ENCODE peak calls at places on chromosomes 11 and 22, in four cellular contexts. One of them, this sample, is unnamed.

GRCh38 chr22:35380537-35381423 is at the start of gene HMOX1:
- DNase-seq in mesenchymal stem cell: peak
- DNase-seq in A549: peak
- DNase-seq in adrenal gland: peak
- DNase-seq in this sample: peak

GRCh38 chr11:43508511-43508918 is 149.8 kb downstream of the TTC17 start:
- DNase-seq in mesenchymal stem cell: peak
- DNase-seq in A549: peak
- DNase-seq in adrenal gland: no peak
- DNase-seq in this sample: no peak

GRCh38 chr22:45686004-45686403 is 14.4 kb downstream of the ATXN10 start:
- DNase-seq in mesenchymal stem cell: peak
- DNase-seq in A549: no peak
- DNase-seq in adrenal gland: no peak
- DNase-seq in this sample: no peak

GRCh38 chr11:108616549-108616948 is 23.0 kb upstream of the EXPH5 start:
- DNase-seq in mesenchymal stem cell: peak
- DNase-seq in A549: peak
- DNase-seq in adrenal gland: no peak
- DNase-seq in this sample: no peak

GRCh38 chr11:7062534-7062933 is 26.3 kb upstream of the RBMXL2 start:
- DNase-seq in mesenchymal stem cell: no peak
- DNase-seq in A549: no peak
- DNase-seq in adrenal gland: no peak
- DNase-seq in this sample: no peak

GRCh38 chr22:35071784-35072183 is 5.8 kb downstream of the ISX start:
- DNase-seq in mesenchymal stem cell: no peak
- DNase-seq in A549: no peak
- DNase-seq in adrenal gland: no peak
- DNase-seq in this sample: no peak

GRCh38 chr11:33724644-33725035 is 11.6 kb downstream of the CD59 start:
- DNase-seq in mesenchymal stem cell: no peak
- DNase-seq in A549: no peak
- DNase-seq in adrenal gland: peak
- DNase-seq in this sample: no peak

GRCh38 chr11:75888391-75888790 is 73.4 kb downstream of the UVRAG start:
- DNase-seq in mesenchymal stem cell: no peak
- DNase-seq in A549: no peak
- DNase-seq in adrenal gland: no peak
- DNase-seq in this sample: no peak

GRCh38 chr11:69910519-69911309 is 91.5 kb upstream of the FGF3 start:
- DNase-seq in mesenchymal stem cell: no peak
- DNase-seq in A549: no peak
- DNase-seq in adrenal gland: no peak
- DNase-seq in this sample: peak

GRCh38 chr11:91872216-91872615 is 352.4 kb upstream of the FAT3 start:
- DNase-seq in mesenchymal stem cell: peak
- DNase-seq in A549: no peak
- DNase-seq in adrenal gland: no peak
- DNase-seq in this sample: no peak

GRCh38 chr22:45149671-45150070 is 14.1 kb upstream of the NUP50 start:
- DNase-seq in mesenchymal stem cell: peak
- DNase-seq in A549: no peak
- DNase-seq in adrenal gland: no peak
- DNase-seq in this sample: no peak

GRCh38 chr11:31784645-31785044 is 26.5 kb downstream of the PAX6 start:
- DNase-seq in mesenchymal stem cell: no peak
- DNase-seq in A549: no peak
- DNase-seq in adrenal gland: no peak
- DNase-seq in this sample: no peak

GRCh38 chr11:60610702-60611101 is 88.7 kb upstream of the MS4A8 start:
- DNase-seq in mesenchymal stem cell: no peak
- DNase-seq in A549: no peak
- DNase-seq in adrenal gland: no peak
- DNase-seq in this sample: no peak

GRCh38 chr22:35629406-35630234 is 12.5 kb upstream of the MB start:
- DNase-seq in mesenchymal stem cell: peak
- DNase-seq in A549: peak
- DNase-seq in adrenal gland: peak
- DNase-seq in this sample: peak

GRCh38 chr11:14687943-14688627 is 44.5 kb downstream of the PDE3B start:
- DNase-seq in mesenchymal stem cell: peak
- DNase-seq in A549: peak
- DNase-seq in adrenal gland: no peak
- DNase-seq in this sample: no peak

GRCh38 chr22:42915980-42916765 is 59.1 kb upstream of the ARFGAP3 start:
- DNase-seq in mesenchymal stem cell: no peak
- DNase-seq in A549: no peak
- DNase-seq in adrenal gland: no peak
- DNase-seq in this sample: no peak

GRCh38 chr22:25120093-25120561 is 79.5 kb upstream of the CRYBB3 start:
- DNase-seq in mesenchymal stem cell: no peak
- DNase-seq in A549: peak
- DNase-seq in adrenal gland: peak
- DNase-seq in this sample: no peak

GRCh38 chr11:133403900-133404299 is 128.4 kb downstream of the OPCML start:
- DNase-seq in mesenchymal stem cell: no peak
- DNase-seq in A549: peak
- DNase-seq in adrenal gland: no peak
- DNase-seq in this sample: no peak

GRCh38 chr22:37279469-37279868 is 2.8 kb upstream of the CYTH4 start:
- DNase-seq in mesenchymal stem cell: no peak
- DNase-seq in A549: no peak
- DNase-seq in adrenal gland: no peak
- DNase-seq in this sample: no peak

GRCh38 chr11:13983081-13983751 is 20.7 kb downstream of the SPON1 start:
- DNase-seq in mesenchymal stem cell: peak
- DNase-seq in A549: no peak
- DNase-seq in adrenal gland: no peak
- DNase-seq in this sample: peak

GRCh38 chr11:57792060-57792541 is 30.5 kb downstream of the CTNND1 start:
- DNase-seq in mesenchymal stem cell: peak
- DNase-seq in A549: no peak
- DNase-seq in adrenal gland: peak
- DNase-seq in this sample: peak

GRCh38 chr11:47950396-47950795 is 30.0 kb upstream of the PTPRJ start:
- DNase-seq in mesenchymal stem cell: peak
- DNase-seq in A549: no peak
- DNase-seq in adrenal gland: no peak
- DNase-seq in this sample: no peak

GRCh38 chr11:297666-298405 is 1.5 kb downstream of the IFITM5 start:
- DNase-seq in mesenchymal stem cell: no peak
- DNase-seq in A549: no peak
- DNase-seq in adrenal gland: no peak
- DNase-seq in this sample: peak

GRCh38 chr11:92765965-92766371 is 203.5 kb upstream of the MTNR1B start:
- DNase-seq in mesenchymal stem cell: peak
- DNase-seq in A549: no peak
- DNase-seq in adrenal gland: peak
- DNase-seq in this sample: no peak

DNA sequence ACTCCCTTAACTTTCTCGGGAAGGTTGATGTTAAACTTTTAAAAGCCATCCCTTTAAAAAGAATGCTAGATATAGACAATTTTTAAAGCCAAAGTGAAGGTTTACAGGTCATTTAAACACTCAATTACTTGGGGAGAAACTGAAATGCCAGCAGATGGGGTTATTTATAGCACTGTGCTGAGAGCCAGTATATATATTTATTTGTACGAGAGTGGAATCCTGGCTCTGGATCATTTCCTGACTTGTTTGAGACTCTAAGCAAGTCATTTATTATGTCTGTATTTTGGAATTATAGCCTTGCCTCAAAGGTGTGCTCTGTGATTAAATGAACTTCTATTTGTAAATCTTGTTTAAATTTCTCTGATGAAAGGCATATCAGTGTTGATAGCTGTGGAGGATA is 6.8 kb upstream of the ZBED5 start:
- DNase-seq in mesenchymal stem cell: peak
- DNase-seq in A549: no peak
- DNase-seq in adrenal gland: no peak
- DNase-seq in this sample: no peak
- H3K27ac ChIP-seq in mesenchymal stem cell: no peak
- H3K27ac ChIP-seq in A549: no peak
- H3K27ac ChIP-seq in adrenal gland: no peak
- H3K27ac ChIP-seq in this sample: peak

GRCh38 chr11:10897150-10897549 is 39.3 kb upstream of the ZBED5 start:
- DNase-seq in mesenchymal stem cell: no peak
- DNase-seq in A549: no peak
- DNase-seq in adrenal gland: no peak
- DNase-seq in this sample: no peak
- H3K4me3 ChIP-seq in mesenchymal stem cell: no peak
- H3K4me3 ChIP-seq in A549: no peak
- H3K4me3 ChIP-seq in adrenal gland: no peak
- H3K4me3 ChIP-seq in this sample: no peak

GRCh38 chr11:118221419-118221818 is 3.4 kb downstream of the JAML start:
- DNase-seq in mesenchymal stem cell: no peak
- DNase-seq in A549: no peak
- DNase-seq in adrenal gland: no peak
- DNase-seq in this sample: no peak
- H3K27ac ChIP-seq in mesenchymal stem cell: no peak
- H3K27ac ChIP-seq in A549: no peak
- H3K27ac ChIP-seq in adrenal gland: no peak
- H3K27ac ChIP-seq in this sample: no peak

GRCh38 chr22:30196141-30196866 is 50.3 kb downstream of the LIF start:
- DNase-seq in mesenchymal stem cell: peak
- DNase-seq in A549: peak
- DNase-seq in adrenal gland: peak
- DNase-seq in this sample: peak
- H3K4me3 ChIP-seq in mesenchymal stem cell: no peak
- H3K4me3 ChIP-seq in A549: no peak
- H3K4me3 ChIP-seq in adrenal gland: no peak
- H3K4me3 ChIP-seq in this sample: no peak

GRCh38 chr11:122632178-122632824 is 23.2 kb upstream of the UBASH3B start:
- DNase-seq in mesenchymal stem cell: peak
- DNase-seq in A549: no peak
- DNase-seq in adrenal gland: peak
- DNase-seq in this sample: no peak
- H3K27ac ChIP-seq in mesenchymal stem cell: no peak
- H3K27ac ChIP-seq in A549: peak
- H3K27ac ChIP-seq in adrenal gland: no peak
- H3K27ac ChIP-seq in this sample: no peak

GRCh38 chr22:17120711-17121234 is 387 bp downstream of the TMEM121B start:
- DNase-seq in mesenchymal stem cell: no peak
- DNase-seq in A549: no peak
- DNase-seq in adrenal gland: no peak
- DNase-seq in this sample: no peak
- H3K4me3 ChIP-seq in mesenchymal stem cell: peak
- H3K4me3 ChIP-seq in A549: peak
- H3K4me3 ChIP-seq in adrenal gland: no peak
- H3K4me3 ChIP-seq in this sample: peak

GRCh38 chr11:2884424-2884815 is 1.2 kb downstream of the CDKN1C start:
- DNase-seq in mesenchymal stem cell: peak
- DNase-seq in A549: no peak
- DNase-seq in adrenal gland: no peak
- DNase-seq in this sample: no peak

GRCh38 chr11:2885676-2886081 is at the start of gene CDKN1C:
- DNase-seq in mesenchymal stem cell: peak
- DNase-seq in A549: peak
- DNase-seq in adrenal gland: peak
- DNase-seq in this sample: peak

GRCh38 chr11:2885017-2885675 is 429 bp downstream of the CDKN1C start:
- DNase-seq in mesenchymal stem cell: peak
- DNase-seq in A549: peak
- DNase-seq in adrenal gland: no peak
- DNase-seq in this sample: peak

GRCh38 chr11:2882681-2883110 is 2.9 kb downstream of the CDKN1C start:
- DNase-seq in mesenchymal stem cell: no peak
- DNase-seq in A549: no peak
- DNase-seq in adrenal gland: no peak
- DNase-seq in this sample: no peak

DNA sequence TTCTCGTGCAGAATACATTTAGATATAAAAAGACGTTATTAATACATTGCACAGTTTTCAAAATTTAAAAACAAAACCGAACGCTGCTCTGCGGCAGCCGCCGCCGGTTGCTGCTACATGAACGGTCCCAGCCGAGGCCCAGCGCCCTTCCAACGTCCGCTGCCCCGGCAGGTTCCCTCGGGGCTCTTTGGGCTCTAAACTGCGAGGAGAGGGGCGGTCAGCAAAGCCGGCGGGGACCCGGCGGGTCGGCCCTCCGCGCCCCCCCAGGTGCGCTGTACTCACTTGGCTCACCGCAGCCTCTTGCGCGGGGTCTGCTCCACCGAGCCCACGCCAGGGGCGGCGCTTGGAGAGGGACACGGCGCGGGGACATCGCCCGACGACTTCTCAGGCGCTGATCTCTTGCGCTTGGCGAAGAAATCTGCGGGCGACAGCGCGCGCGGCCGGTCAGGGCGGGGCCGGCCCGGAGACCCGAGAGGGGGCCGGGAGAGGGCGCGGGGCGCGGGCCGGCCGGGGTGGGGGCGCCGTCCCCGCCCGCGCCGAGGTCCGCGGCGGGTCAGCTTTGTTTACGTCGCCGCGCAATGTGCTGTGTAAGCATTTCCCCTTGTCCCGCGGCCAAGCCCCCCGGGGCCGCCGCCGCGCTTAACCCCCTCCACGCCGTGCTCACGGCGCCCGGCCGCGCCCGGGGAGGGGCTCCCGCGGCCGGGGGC is 1.7 kb downstream of the CDKN1C start:
- DNase-seq in mesenchymal stem cell: peak
- DNase-seq in A549: no peak
- DNase-seq in adrenal gland: no peak
- DNase-seq in this sample: peak
- H3K27ac ChIP-seq in mesenchymal stem cell: no peak
- H3K27ac ChIP-seq in A549: peak
- H3K27ac ChIP-seq in adrenal gland: peak
- H3K27ac ChIP-seq in this sample: peak

GRCh38 chr11:83069441-83070043 is 2.2 kb downstream of the RAB30 start:
- DNase-seq in mesenchymal stem cell: peak
- DNase-seq in A549: no peak
- DNase-seq in adrenal gland: no peak
- DNase-seq in this sample: no peak

GRCh38 chr11:83072689-83073242 is 1.1 kb upstream of the RAB30 start:
- DNase-seq in mesenchymal stem cell: no peak
- DNase-seq in A549: no peak
- DNase-seq in adrenal gland: no peak
- DNase-seq in this sample: no peak

GRCh38 chr11:83071641-83072591 is at the start of gene RAB30:
- DNase-seq in mesenchymal stem cell: peak
- DNase-seq in A549: peak
- DNase-seq in adrenal gland: peak
- DNase-seq in this sample: peak

GRCh38 chr11:83070044-83070877 is 1.4 kb downstream of the RAB30 start:
- DNase-seq in mesenchymal stem cell: peak
- DNase-seq in A549: peak
- DNase-seq in adrenal gland: peak
- DNase-seq in this sample: no peak

GRCh38 chr11:83070878-83071640 is 638 bp downstream of the RAB30 start:
- DNase-seq in mesenchymal stem cell: no peak
- DNase-seq in A549: no peak
- DNase-seq in adrenal gland: peak
- DNase-seq in this sample: peak
- H3K4me3 ChIP-seq in mesenchymal stem cell: peak
- H3K4me3 ChIP-seq in A549: peak
- H3K4me3 ChIP-seq in adrenal gland: peak
- H3K4me3 ChIP-seq in this sample: peak